ENCODE peak calls at places on chromosomes 13 and 19, in five cellular contexts. B is breast epithelium, F is tibial artery, A is foreskin fibroblast, I is nephron progenitor cell. T is an unnamed sample.

GRCh38 chr19:4555657-4556561 is 3.6 kb downstream of the SEMA6B start:
- DNase-seq in B (no peak), F (no peak), A (no peak), I (peak; percentile 31), T (no peak)

GRCh38 chr19:4633140-4633967 is 6.0 kb upstream of the TNFAIP8L1 start:
- DNase-seq in B (no peak), F (no peak), A (peak; percentile 82), I (peak; percentile 70), T (no peak)

GRCh38 chr13:27852491-27852890 is 60.2 kb downstream of the GSX1 start:
- DNase-seq in B (no peak), F (no peak), A (no peak), I (no peak), T (no peak)

GRCh38 chr13:111940892-111941291 is 126.1 kb upstream of the SOX1 start:
- DNase-seq in B (no peak), F (no peak), A (no peak), I (no peak), T (no peak)

GRCh38 chr13:84683448-84683847 is 801.2 kb upstream of the SLITRK1 start:
- DNase-seq in B (no peak), F (no peak), A (no peak), I (no peak), T (no peak)

GRCh38 chr19:14395710-14396338 is 14.6 kb downstream of the ADGRE5 start:
- DNase-seq in B (no peak), F (no peak), A (peak; percentile 84), I (no peak), T (no peak)

GRCh38 chr19:7940841-7941240 is 2.6 kb downstream of the TIMM44 start:
- DNase-seq in B (no peak), F (no peak), A (no peak), I (no peak), T (no peak)

GRCh38 chr13:107847406-107847805 is 367.9 kb downstream of the LIG4 start:
- DNase-seq in B (no peak), F (no peak), A (no peak), I (peak; percentile 14), T (no peak)

GRCh38 chr19:18300930-18301717 is 19.7 kb upstream of the JUND start:
- DNase-seq in B (no peak), F (peak; percentile 96), A (peak; percentile 90), I (no peak), T (no peak)

GRCh38 chr19:28289294-28290063 is 923.5 kb downstream of the UQCRFS1 start:
- DNase-seq in B (no peak), F (no peak), A (peak; percentile 76), I (no peak), T (no peak)

GRCh38 chr13:83216521-83217245 is 665.6 kb downstream of the SLITRK1 start:
- DNase-seq in B (no peak), F (no peak), A (peak; percentile 45), I (no peak), T (no peak)

GRCh38 chr13:45863716-45864590 is 12.4 kb upstream of the SIAH3 start:
- DNase-seq in B (no peak), F (no peak), A (no peak), I (no peak), T (no peak)

GRCh38 chr19:6271251-6271650 is 8.5 kb downstream of the MLLT1 start:
- DNase-seq in B (no peak), F (no peak), A (peak; percentile 41), I (no peak), T (no peak)

GRCh38 chr13:114104626-114105350 is 27.6 kb downstream of the RASA3 start:
- DNase-seq in B (no peak), F (peak; percentile 65), A (no peak), I (no peak), T (no peak)

GRCh38 chr13:23514076-23514475 is 56.1 kb upstream of the TNFRSF19 start:
- DNase-seq in B (no peak), F (no peak), A (no peak), I (no peak), T (no peak)

GRCh38 chr13:100333141-100333540 is 244.2 kb downstream of the PCCA start:
- DNase-seq in B (no peak), F (no peak), A (no peak), I (no peak), T (no peak)

GRCh38 chr19:18100710-18101109 is 3.1 kb downstream of the MAST3 start:
- DNase-seq in B (no peak), F (no peak), A (no peak), I (peak; percentile 57), T (no peak)

GRCh38 chr13:45055198-45055901 is 65.0 kb upstream of the GTF2F2 start:
- DNase-seq in B (no peak), F (no peak), A (peak; percentile 92), I (no peak), T (no peak)

GRCh38 chr19:18768997-18769891 is 21.9 kb downstream of the COMP start:
- DNase-seq in B (no peak), F (no peak), A (no peak), I (no peak), T (no peak)

GRCh38 chr19:11580665-11581418 is 3.4 kb upstream of the ACP5 start:
- DNase-seq in B (no peak), F (no peak), A (peak; percentile 33), I (no peak), T (no peak)

GRCh38 chr19:8363803-8364771 is at the start of gene ANGPTL4:
- DNase-seq in B (peak; percentile 58), F (peak; percentile 87), A (peak; percentile 92), I (peak; percentile 74), T (peak; percentile 58)

GRCh38 chr19:12603714-12604113 is 6.9 kb downstream of the ZNF490 start:
- DNase-seq in B (no peak), F (peak; percentile 2), A (no peak), I (no peak), T (no peak)

GRCh38 chr19:35306473-35307246 is 14.7 kb downstream of the MAG start:
- DNase-seq in B (no peak), F (no peak), A (no peak), I (no peak), T (no peak)

GRCh38 chr13:39417131-39417530 is 185.9 kb downstream of the LHFPL6 start:
- DNase-seq in B (no peak), F (no peak), A (peak; percentile 20), I (peak; percentile 28), T (no peak)

GRCh38 chr13:110774051-110774450 is 60.6 kb downstream of the ING1 start:
- DNase-seq in B (no peak), F (no peak), A (no peak), I (no peak), T (no peak)

GRCh38 chr13:109331898-109332297 is 454.5 kb downstream of the IRS2 start:
- DNase-seq in B (no peak), F (no peak), A (peak; percentile 86), I (peak; percentile 46), T (no peak)

GRCh38 chr13:110711778-110712070 is 1.8 kb upstream of the ING1 start:
- DNase-seq in B (no peak), F (no peak), A (peak; percentile 55), I (no peak), T (no peak)

GRCh38 chr19:35350591-35350990 is 2.9 kb downstream of the FFAR1 start:
- DNase-seq in B (no peak), F (peak; percentile 41), A (no peak), I (peak; percentile 60), T (no peak)

GRCh38 chr19:9842834-9843625 is 7.9 kb downstream of the PIN1 start:
- DNase-seq in B (no peak), F (no peak), A (no peak), I (no peak), T (no peak)

GRCh38 chr13:50268500-50268899 is 253.3 kb downstream of the KCNRG start:
- DNase-seq in B (no peak), F (no peak), A (peak; percentile 31), I (no peak), T (no peak)
- TF ChIP-seq CTCF in B (no peak), F (no peak), A (no peak), I (no peak), T (no peak)

DNA sequence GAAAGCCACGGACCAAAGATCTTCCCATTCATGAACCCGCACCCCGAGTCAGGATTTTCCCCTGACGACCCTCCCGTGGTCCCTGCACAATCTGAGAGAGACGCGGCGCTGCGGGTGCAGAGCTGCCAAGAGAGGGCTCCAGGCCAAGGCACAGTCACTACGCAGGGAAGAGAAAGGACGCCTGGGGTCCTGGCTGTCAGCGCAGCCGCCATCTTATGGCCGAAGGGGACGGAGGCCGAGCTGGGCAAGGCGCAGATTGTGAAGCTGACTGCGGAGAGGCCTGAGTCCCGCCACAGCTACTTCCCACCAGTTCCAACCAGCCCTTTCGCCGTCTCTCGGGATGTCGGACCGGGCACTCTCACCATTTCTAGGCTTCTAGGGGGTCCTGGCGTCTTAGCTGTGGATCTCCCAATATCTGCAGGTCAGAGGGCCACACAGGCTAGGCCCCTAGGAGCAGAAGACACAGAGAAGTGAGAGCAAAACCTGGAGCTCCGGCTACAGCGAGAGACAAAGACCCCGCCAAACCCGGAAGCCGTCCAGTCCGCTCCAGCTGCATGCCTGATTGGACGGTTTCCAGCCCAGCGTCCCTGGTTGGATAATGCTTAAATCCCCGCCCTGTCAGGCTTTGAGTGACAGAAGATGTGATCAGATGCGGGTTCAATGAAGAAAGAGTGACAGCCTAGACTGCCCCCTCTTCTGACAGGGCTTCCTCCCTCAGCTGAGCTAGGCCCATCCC is at the start of gene ZNF100:
- DNase-seq in B (peak; percentile 84), F (peak; percentile 95), A (peak; percentile 95), I (peak; percentile 77), T (peak; percentile 85)
- TF ChIP-seq CTCF in B (no peak), F (no peak), A (no peak), I (no peak), T (no peak)

DNA sequence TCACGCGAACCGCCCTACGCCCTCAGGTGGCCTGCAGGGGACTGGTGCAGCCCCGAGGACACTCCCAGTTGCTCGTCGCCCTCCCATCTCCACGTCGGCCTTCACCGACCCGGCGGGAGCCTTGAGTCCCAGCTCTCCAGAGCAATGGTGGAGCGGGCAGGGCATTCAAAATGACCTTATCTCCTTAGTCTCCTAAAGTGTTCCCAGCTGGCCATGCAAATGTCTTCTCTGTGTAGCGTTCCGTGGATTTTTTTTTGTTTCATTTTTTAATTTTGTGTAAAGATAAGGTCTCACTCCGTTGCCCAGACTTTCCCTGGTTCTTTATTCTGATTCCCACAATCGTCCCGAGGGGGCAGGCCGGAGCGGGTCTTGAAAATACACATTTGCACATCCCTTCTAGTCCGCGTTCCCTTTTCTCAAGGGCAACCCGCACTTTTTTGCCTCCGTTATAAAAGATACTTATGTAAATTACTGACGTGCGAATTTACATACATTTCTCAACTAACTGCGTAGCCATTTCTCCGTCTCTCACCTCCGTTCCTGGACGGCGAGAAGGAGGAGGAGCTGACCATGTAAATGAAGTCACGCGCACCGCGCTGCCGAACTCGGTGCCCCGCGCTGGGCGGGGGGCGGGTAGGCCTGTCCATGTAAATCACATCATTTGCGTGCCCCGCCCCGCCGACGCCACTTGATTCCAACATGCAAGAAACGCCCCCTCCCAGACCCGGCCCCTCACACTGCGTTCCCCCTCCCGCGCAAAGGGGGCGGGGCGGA is 581 bp upstream of the EGLN2 start:
- DNase-seq in B (peak; percentile 100), F (peak; percentile 100), A (peak; percentile 100), I (peak; percentile 100), T (peak; percentile 100)
- TF ChIP-seq CTCF in B (peak; percentile 76), F (peak; percentile 38), A (peak; percentile 37), I (no peak), T (no peak)

GRCh38 chr13:77902319-77902963 is 16.2 kb downstream of the EDNRB start:
- DNase-seq in B (no peak), F (no peak), A (no peak), I (no peak), T (no peak)

GRCh38 chr13:77904031-77904430 is 14.6 kb downstream of the EDNRB start:
- DNase-seq in B (no peak), F (no peak), A (no peak), I (no peak), T (no peak)

GRCh38 chr13:77909827-77910226 is 8.8 kb downstream of the EDNRB start:
- DNase-seq in B (no peak), F (no peak), A (no peak), I (no peak), T (no peak)

GRCh38 chr13:77907653-77908341 is 10.8 kb downstream of the EDNRB start:
- DNase-seq in B (no peak), F (no peak), A (no peak), I (no peak), T (no peak)
- TF ChIP-seq CTCF in B (no peak), F (no peak), A (no peak), I (no peak), T (no peak)

T was measured in omental fat pad.